ENCODE peak calls at places on chromosomes 4 and X, in six cellular contexts. X, N, T, Z, G and U are unnamed samples.

GRCh38 chr4:120557372-120557771 is 365.2 kb downstream of the PRDM5 start:
- DNase-seq in G (no peak), N (no peak), Z (no peak), T (no peak), X (no peak), U (no peak)

GRCh38 chrX:1581132-1581531 is 10.3 kb upstream of the AKAP17A start:
- DNase-seq in T (no peak), N (no peak), G (peak; percentile 60), Z (no peak), X (peak; percentile 70), U (no peak)

GRCh38 chr4:16516796-16517413 is 290.6 kb upstream of the TAPT1 start:
- DNase-seq in N (peak; percentile 38), T (peak; percentile 94), G (no peak), X (peak; percentile 76), Z (no peak), U (peak; percentile 56)

GRCh38 chr4:152633118-152633517 is 46.7 kb downstream of the TMEM154 start:
- DNase-seq in X (no peak), N (no peak), T (no peak), Z (no peak), G (no peak), U (no peak)

GRCh38 chr4:68751138-68751537 is 64.7 kb upstream of the UGT2B10 start:
- DNase-seq in G (no peak), Z (no peak), T (no peak), X (no peak), N (no peak), U (no peak)

GRCh38 chr4:120084327-120084726 is 17.7 kb upstream of the MAD2L1 start:
- DNase-seq in X (no peak), T (no peak), Z (no peak), G (no peak), N (no peak), U (no peak)

GRCh38 chr4:154566639-154567204 is 3.9 kb downstream of the FGB start:
- DNase-seq in G (no peak), N (no peak), X (no peak), Z (no peak), T (no peak), U (no peak)

GRCh38 chrX:75230296-75230695 is 43.6 kb upstream of the UPRT start:
- DNase-seq in N (no peak), Z (no peak), T (no peak), X (no peak), G (no peak), U (no peak)

GRCh38 chr4:114890773-114891172 is 222.6 kb downstream of the NDST4 start:
- DNase-seq in X (no peak), Z (no peak), T (no peak), G (no peak), N (no peak), U (no peak)

GRCh38 chr4:150302553-150302952 is 224.3 kb downstream of the DCLK2 start:
- DNase-seq in Z (no peak), N (no peak), X (peak; percentile 93), G (peak; percentile 60), T (no peak), U (no peak)

GRCh38 chrX:107845625-107846024 is 20.0 kb downstream of the MID2 start:
- DNase-seq in T (no peak), Z (no peak), X (no peak), G (no peak), N (no peak), U (no peak)

GRCh38 chr4:132001542-132001941 is 1147.6 kb upstream of the PCDH10 start:
- DNase-seq in Z (no peak), X (peak; percentile 7), T (no peak), N (no peak), G (peak; percentile 24), U (no peak)